ENCODE peak calls at places on chromosomes 4 and X, in nine cellular contexts. J, U, V, G, W, S, I, B and Z are unnamed samples.

GRCh38 chr4:164087733-164088132 is 593.2 kb downstream of the TMA16 start:
- DNase-seq in U (no peak), V (no peak), W (no peak), B (no peak), J (no peak), G (no peak), I (no peak), S (no peak), Z (no peak)

GRCh38 chr4:13921805-13922204 is 294.3 kb upstream of the BOD1L1 start:
- DNase-seq in W (no peak), S (peak; percentile 58), I (no peak), G (no peak), U (no peak), J (no peak), B (no peak), V (no peak), Z (no peak)

GRCh38 chr4:111230265-111230664 is 607.4 kb upstream of the PITX2 start:
- DNase-seq in W (no peak), V (no peak), J (no peak), U (no peak), G (no peak), I (no peak), B (peak; percentile 28), S (peak; percentile 34), Z (peak; percentile 31)

GRCh38 chr4:3879681-3880594 is 113.8 kb downstream of the ADRA2C start:
- DNase-seq in J (no peak), S (no peak), I (no peak), U (no peak), B (no peak), G (no peak), W (no peak), V (no peak), Z (no peak)

GRCh38 chr4:122827258-122827887 is 742 bp downstream of the FGF2 start:
- DNase-seq in G (peak; percentile 12), V (peak; percentile 63), U (peak; percentile 19), B (peak; percentile 49), I (peak; percentile 65), W (no peak), S (peak; percentile 40), J (no peak), Z (no peak)

GRCh38 chr4:61619528-61619927 is 419.4 kb downstream of the ADGRL3 start:
- DNase-seq in B (no peak), J (no peak), I (peak; percentile 8), G (no peak), S (no peak), V (no peak), U (no peak), W (no peak), Z (no peak)

GRCh38 chr4:127049506-127049905 is 583.3 kb upstream of the INTU start:
- DNase-seq in I (no peak), V (no peak), B (peak; percentile 8), S (peak; percentile 74), W (no peak), G (no peak), J (no peak), U (no peak), Z (no peak)

GRCh38 chrX:70190225-70190624 is 12.9 kb downstream of the DGAT2L6 start:
- DNase-seq in V (no peak), I (no peak), S (no peak), B (no peak), J (no peak), U (no peak), G (no peak), W (no peak), Z (no peak)

GRCh38 chr4:6562931-6563901 is 11.8 kb upstream of the MAN2B2 start:
- DNase-seq in I (no peak), J (no peak), U (no peak), W (no peak), G (no peak), S (peak; percentile 30), B (no peak), V (no peak), Z (no peak)

GRCh38 chrX:110667706-110668105 is 127.9 kb downstream of the CHRDL1 start:
- DNase-seq in W (no peak), V (no peak), B (no peak), J (no peak), I (no peak), U (no peak), S (peak; percentile 22), G (no peak), Z (no peak)

GRCh38 chr4:187046471-187046870 is 322.8 kb upstream of the FAT1 start:
- DNase-seq in I (no peak), U (no peak), J (no peak), S (no peak), B (no peak), V (no peak), G (no peak), W (no peak), Z (no peak)

GRCh38 chr4:1136028-1136427 is 22.7 kb upstream of the RNF212 start:
- DNase-seq in B (no peak), I (no peak), S (no peak), J (no peak), U (no peak), W (no peak), G (no peak), V (no peak), Z (no peak)

GRCh38 chr4:26141101-26141830 is 179.5 kb upstream of the RBPJ start:
- DNase-seq in B (peak; percentile 21), S (no peak), W (no peak), J (no peak), U (peak; percentile 30), I (no peak), G (no peak), V (no peak), Z (no peak)

GRCh38 chr4:145216532-145216931 is 36.1 kb upstream of the OTUD4 start:
- DNase-seq in W (no peak), V (no peak), S (peak; percentile 28), I (no peak), G (no peak), B (no peak), U (no peak), J (no peak), Z (no peak)

GRCh38 chr4:8761824-8762205 is 109.8 kb downstream of the HMX1 start:
- DNase-seq in I (no peak), W (peak; percentile 4), U (no peak), G (no peak), V (peak; percentile 9), J (no peak), B (no peak), S (no peak), Z (no peak)

GRCh38 chrX:53234484-53234883 is 9.5 kb upstream of the KDM5C start:
- DNase-seq in U (no peak), W (no peak), I (no peak), V (no peak), S (no peak), J (no peak), B (no peak), G (no peak), Z (no peak)

GRCh38 chr4:52751349-52751911 is at the start of gene ERVMER34-1:
- DNase-seq in V (peak; percentile 66), U (peak; percentile 27), W (no peak), G (no peak), S (peak; percentile 27), B (peak; percentile 15), J (peak; percentile 26), I (peak; percentile 83), Z (no peak)

GRCh38 chrX:49192722-49193328 is 6.7 kb upstream of the PRICKLE3 start:
- DNase-seq in I (peak; percentile 64), U (no peak), V (no peak), B (no peak), S (peak; percentile 16), G (no peak), W (no peak), J (no peak), Z (no peak)

GRCh38 chrX:72272868-72273267 is 4.2 kb downstream of the RPS4X start:
- DNase-seq in B (no peak), U (peak; percentile 12), J (no peak), G (no peak), S (peak; percentile 74), W (no peak), I (no peak), V (no peak), Z (no peak)

GRCh38 chr4:73869130-73870055 is at the start of gene CXCL1:
- DNase-seq in B (no peak), S (peak; percentile 33), V (peak; percentile 72), I (no peak), G (no peak), U (no peak), J (no peak), W (no peak), Z (no peak)

GRCh38 chr4:142846105-142846728 is at the start of gene INPP4B:
- DNase-seq in J (no peak), G (peak; percentile 19), S (peak; percentile 76), U (peak; percentile 7), V (peak; percentile 53), B (peak; percentile 44), W (peak; percentile 63), I (no peak), Z (peak; percentile 18)

GRCh38 chr4:2811830-2812599 is 19.1 kb downstream of the SH3BP2 start:
- DNase-seq in W (peak; percentile 81), B (peak; percentile 71), I (no peak), S (peak; percentile 45), V (peak; percentile 79), J (no peak), U (no peak), G (peak; percentile 27), Z (no peak)

GRCh38 chrX:77742788-77743476 is 43.1 kb downstream of the ATRX start:
- DNase-seq in B (peak; percentile 13), W (peak; percentile 44), V (peak; percentile 41), G (no peak), I (no peak), J (no peak), S (no peak), U (no peak), Z (no peak)

GRCh38 chrX:56385960-56386359 is 153.8 kb downstream of the KLF8 start:
- DNase-seq in U (no peak), G (no peak), V (no peak), J (no peak), W (no peak), B (no peak), S (no peak), I (no peak), Z (no peak)

GRCh38 chrX:143115466-143115865 is 89.7 kb downstream of the SPANXN4 start:
- DNase-seq in I (no peak), G (no peak), S (no peak), W (no peak), B (no peak), J (no peak), U (no peak), V (no peak), Z (no peak)

GRCh38 chr4:45897934-45898585 is 225.8 kb downstream of the GABRG1 start:
- DNase-seq in S (no peak), W (no peak), G (no peak), J (no peak), B (no peak), I (no peak), U (no peak), V (no peak), Z (no peak)

GRCh38 chr4:74738756-74739155 is 55.6 kb downstream of the BTC start:
- DNase-seq in V (no peak), G (no peak), U (no peak), W (no peak), S (peak; percentile 8), J (no peak), I (no peak), B (peak; percentile 20), Z (no peak)

GRCh38 chr4:186554485-186554884 is 882 bp downstream of the MTNR1A start:
- DNase-seq in J (no peak), B (no peak), G (no peak), S (peak; percentile 23), V (no peak), I (no peak), U (no peak), W (no peak), Z (no peak)

GRCh38 chr4:165343353-165344191 is 16.1 kb downstream of the MSMO1 start:
- DNase-seq in I (no peak), W (no peak), U (no peak), J (no peak), S (no peak), B (no peak), V (no peak), G (no peak), Z (no peak)

GRCh38 chr4:111666826-111667360 is 478.4 kb upstream of the FAM241A start:
- DNase-seq in B (no peak), V (no peak), G (no peak), S (no peak), J (no peak), U (no peak), W (no peak), I (no peak), Z (no peak)

GRCh38 chr4:152696764-152697250 is 17.0 kb upstream of the TMEM154 start:
- DNase-seq in W (no peak), U (no peak), I (no peak), G (peak; percentile 28), J (no peak), S (peak; percentile 96), V (no peak), B (peak; percentile 21), Z (peak; percentile 75)